ENCODE peak calls at places on chromosomes 12 and 14, in eight cellular contexts. M, X, V, B, D, T, G and U are unnamed samples. For H3K9me3, the result is how much of the 10 kb centered on the place peaks cover.

GRCh38 chr12:124833693-124834122 is 30.0 kb downstream of the SCARB1 start:
- DNase-seq in M (peak), X (no peak), V (no peak), B (no peak), D (peak), T (no peak), G (no peak), U (no peak)

GRCh38 chr12:47870175-47870781 is 34.5 kb downstream of the VDR start:
- DNase-seq in M (peak), X (no peak), V (no peak), B (peak), D (no peak), T (peak), G (peak), U (no peak)

GRCh38 chr12:6279256-6279628 is 31.2 kb upstream of the PLEKHG6 start:
- DNase-seq in M (no peak), X (no peak), V (no peak), B (no peak), D (no peak), T (no peak), G (no peak), U (no peak)

GRCh38 chr14:24130380-24130716 is at the start of gene FITM1:
- DNase-seq in M (no peak), X (no peak), V (no peak), B (no peak), D (no peak), T (no peak), G (no peak), U (no peak)

GRCh38 chr14:98077176-98077575 is 1194.8 kb downstream of the BCL11B start:
- DNase-seq in M (no peak), X (no peak), V (no peak), B (no peak), D (no peak), T (no peak), G (no peak), U (no peak)

GRCh38 chr12:117453961-117454360 is 92.5 kb upstream of the NOS1 start:
- DNase-seq in M (no peak), X (no peak), V (no peak), B (no peak), D (no peak), T (no peak), G (no peak), U (no peak)

GRCh38 chr14:105414456-105415371 is 4.9 kb upstream of the MTA1 start:
- DNase-seq in M (peak), X (peak), V (peak), B (peak), D (peak), T (peak), G (peak), U (peak)

GRCh38 chr14:34368115-34368970 is 93.7 kb downstream of the SPTSSA start:
- DNase-seq in M (no peak), X (no peak), V (peak), B (peak), D (no peak), T (no peak), G (no peak), U (no peak)

GRCh38 chr12:50059440-50060119 is 2.2 kb downstream of the ASIC1 start:
- DNase-seq in M (no peak), X (no peak), V (peak), B (no peak), D (no peak), T (no peak), G (no peak), U (peak)

GRCh38 chr12:34126805-34127204 is 104.5 kb downstream of the ALG10 start:
- DNase-seq in M (no peak), X (no peak), V (no peak), B (no peak), D (no peak), T (no peak), G (no peak), U (no peak)

GRCh38 chr12:34126239-34126641 is 103.9 kb downstream of the ALG10 start:
- DNase-seq in M (no peak), X (no peak), V (no peak), B (no peak), D (no peak), T (no peak), G (no peak), U (no peak)

GRCh38 chr12:34119366-34119765 is 97.1 kb downstream of the ALG10 start:
- DNase-seq in M (no peak), X (no peak), V (no peak), B (no peak), D (no peak), T (no peak), G (no peak), U (no peak)

GRCh38 chr12:34124608-34125007 is 102.3 kb downstream of the ALG10 start:
- DNase-seq in M (no peak), X (no peak), V (no peak), B (no peak), D (no peak), T (no peak), G (no peak), U (no peak)

GRCh38 chr12:34121360-34121759 is 99.1 kb downstream of the ALG10 start:
- DNase-seq in M (no peak), X (no peak), V (no peak), B (no peak), D (no peak), T (no peak), G (no peak), U (no peak)
- H3K9me3 ChIP-seq in M (under half), X (under half), V (under half), B (under half), D (under half), T (under half), G (under half), U (under half)

DNA sequence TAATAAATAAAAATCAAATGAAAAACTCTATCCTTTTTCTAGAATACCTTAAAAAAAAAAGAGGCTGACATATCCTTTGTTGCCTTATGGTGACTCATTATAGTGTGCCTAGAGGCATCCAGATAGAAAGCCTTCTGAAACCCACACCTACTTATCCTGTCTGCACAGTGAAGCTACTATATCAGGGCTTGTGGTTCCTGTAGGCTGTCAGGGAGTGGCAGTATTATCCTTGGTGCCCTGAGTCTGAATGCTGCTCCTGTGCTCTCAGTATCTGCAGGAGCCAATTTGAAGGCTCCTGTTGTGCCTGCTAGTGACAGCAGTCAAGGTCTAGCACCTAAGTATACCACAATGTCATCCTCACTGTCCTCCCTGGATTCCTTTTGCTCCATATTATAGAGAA is 168.4 kb upstream of the AVPR1A start:
- DNase-seq in M (no peak), X (no peak), V (no peak), B (no peak), D (no peak), T (no peak), G (no peak), U (no peak)
- H3K9me3 ChIP-seq in M (under half), X (under half), V (under half), B (under half), D (under half), T (under half), G (under half), U (under half)

GRCh38 chr12:132848521-132848920 is 19.9 kb upstream of the GOLGA3 start:
- DNase-seq in M (no peak), X (no peak), V (no peak), B (no peak), D (peak), T (no peak), G (no peak), U (no peak)

GRCh38 chr12:132852496-132852895 is 23.8 kb upstream of the GOLGA3 start:
- DNase-seq in M (no peak), X (no peak), V (no peak), B (no peak), D (peak), T (no peak), G (no peak), U (no peak)

GRCh38 chr12:132851465-132851864 is 22.8 kb upstream of the GOLGA3 start:
- DNase-seq in M (no peak), X (no peak), V (no peak), B (no peak), D (peak), T (no peak), G (no peak), U (no peak)

GRCh38 chr12:132847363-132848356 is 19.0 kb upstream of the GOLGA3 start:
- DNase-seq in M (no peak), X (no peak), V (no peak), B (no peak), D (peak), T (no peak), G (no peak), U (no peak)

DNA sequence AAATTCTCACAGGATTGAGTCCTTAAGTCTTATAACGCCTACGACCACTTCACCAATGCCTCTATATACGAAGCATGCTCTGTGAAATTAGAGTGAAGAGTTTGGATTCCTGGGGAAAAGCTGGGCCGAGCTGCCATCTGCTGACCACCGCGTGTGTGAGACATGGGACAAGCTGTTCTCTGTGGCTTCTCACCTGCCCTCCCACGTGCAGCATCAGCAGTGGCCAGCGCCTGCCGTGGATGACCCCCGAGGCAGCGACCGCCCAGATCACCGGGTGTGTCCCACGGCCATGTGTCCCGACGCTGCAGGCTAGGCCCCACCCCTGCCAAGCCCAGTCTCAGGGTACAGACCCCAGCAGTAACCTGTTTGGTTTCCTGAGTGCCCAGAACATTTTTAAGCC is 21.6 kb upstream of the GOLGA3 start:
- DNase-seq in M (no peak), X (no peak), V (no peak), B (no peak), D (peak), T (no peak), G (no peak), U (no peak)
- H3K9me3 ChIP-seq in M (under half), X (under half), V (under half), B (under half), D (under half), T (under half), G (under half), U (under half)

GRCh38 chr12:132937476-132937875 is 18.6 kb downstream of the ZNF605 start:
- DNase-seq in M (no peak), X (no peak), V (no peak), B (no peak), D (no peak), T (no peak), G (no peak), U (no peak)
- H3K9me3 ChIP-seq in M (half or more), X (half or more), V (half or more), B (half or more), D (half or more), T (half or more), G (half or more), U (half or more)

GRCh38 chr12:46402861-46403731 is 30.5 kb upstream of the SLC38A2 start:
- DNase-seq in M (no peak), X (no peak), V (peak), B (no peak), D (no peak), T (no peak), G (no peak), U (no peak)
- H3K9me3 ChIP-seq in M (under half), X (under half), V (under half), B (under half), D (under half), T (under half), G (under half), U (under half)

DNA sequence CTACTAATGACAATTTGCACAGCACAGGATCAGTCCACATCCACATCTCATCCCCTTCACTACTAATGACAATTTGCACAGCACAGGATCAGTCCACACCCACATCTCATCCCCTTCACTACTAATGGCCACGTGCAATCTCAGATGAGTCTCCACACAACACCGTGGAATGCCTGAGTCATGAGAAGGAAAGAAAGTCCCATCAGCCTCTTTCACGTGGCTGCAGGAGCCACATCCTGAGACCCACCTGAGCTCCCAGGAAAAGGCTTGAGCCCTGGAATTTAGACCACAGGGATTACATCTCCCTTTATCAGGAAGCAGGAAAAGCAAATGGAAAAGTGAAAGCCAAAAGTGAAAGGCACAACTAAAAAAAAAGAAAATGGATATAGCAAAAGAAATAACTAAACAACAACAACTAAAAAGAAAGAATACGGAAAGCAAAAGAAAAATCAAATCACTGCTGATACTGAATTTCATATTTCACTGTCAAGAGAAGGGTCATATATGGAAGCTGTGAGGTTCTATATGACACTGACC is 1300.5 kb downstream of the TMEM121 start:
- DNase-seq in M (no peak), X (no peak), V (no peak), B (no peak), D (no peak), T (no peak), G (no peak), U (no peak)
- H3K9me3 ChIP-seq in M (under half), X (under half), V (under half), B (under half), D (under half), T (under half), G (under half), U (under half)